ENCODE peak calls at places on chromosomes 6 and 20, in five cellular contexts. D is SK-N-SH, N is K562, F is HepG2, M is GM12878. E is an unnamed sample.

GRCh38 chr6:157597461-157598312 is 216.7 kb downstream of the ZDHHC14 start:
- DNase-seq in M (no peak), F (peak; percentile 56), D (peak; percentile 75), N (no peak), E (no peak)

GRCh38 chr6:144378437-144378836 is 93.3 kb downstream of the UTRN start:
- DNase-seq in N (no peak), M (no peak), D (no peak), F (no peak), E (no peak)

GRCh38 chr20:34974246-34974645 is 18.6 kb downstream of the MYH7B start:
- DNase-seq in N (no peak), F (no peak), D (no peak), M (no peak), E (no peak)

GRCh38 chr6:107866606-107867301 is 42.6 kb upstream of the SCML4 start:
- DNase-seq in N (no peak), M (no peak), D (peak; percentile 51), F (peak; percentile 56), E (peak; percentile 41)

GRCh38 chr6:14709066-14709670 is 536.7 kb upstream of the JARID2 start:
- DNase-seq in D (no peak), M (no peak), F (no peak), N (no peak), E (no peak)

GRCh38 chr20:10540636-10541493 is 105.8 kb downstream of the SLX4IP start:
- DNase-seq in F (peak; percentile 99), N (no peak), M (no peak), D (no peak), E (no peak)

GRCh38 chr6:13615802-13616140 is 636 bp downstream of the NOL7 start:
- DNase-seq in F (no peak), D (peak; percentile 54), N (peak; percentile 45), M (no peak), E (peak; percentile 40)

GRCh38 chr20:4722993-4723392 is 1.3 kb downstream of the PRND start:
- DNase-seq in F (no peak), M (no peak), N (no peak), D (no peak), E (no peak)

GRCh38 chr6:1771324-1771723 is 161.6 kb downstream of the FOXC1 start:
- DNase-seq in M (no peak), D (no peak), N (no peak), F (no peak), E (no peak)

GRCh38 chr6:135568366-135568765 is 70.8 kb upstream of the AHI1 start:
- DNase-seq in N (no peak), F (no peak), D (peak; percentile 45), M (peak; percentile 7), E (no peak)

GRCh38 chr20:4835244-4836177 is 113.8 kb downstream of the PRND start:
- DNase-seq in N (no peak), D (no peak), F (no peak), M (no peak), E (no peak)

GRCh38 chr6:16669227-16669626 is 92.0 kb downstream of the ATXN1 start:
- DNase-seq in D (no peak), M (no peak), F (peak; percentile 33), N (no peak), E (no peak)

GRCh38 chr6:139303176-139303575 is 11.4 kb upstream of the TXLNB start:
- DNase-seq in M (no peak), D (no peak), N (no peak), F (no peak), E (no peak)

GRCh38 chr6:167341038-167341613 is 16.2 kb downstream of the TTLL2 start:
- DNase-seq in M (no peak), D (no peak), F (no peak), N (no peak), E (no peak)

GRCh38 chr20:38874460-38875169 is 51.6 kb upstream of the FAM83D start:
- DNase-seq in D (no peak), M (no peak), F (no peak), N (no peak), E (no peak)

GRCh38 chr20:45592574-45593189 is 13.6 kb upstream of the WFDC8 start:
- DNase-seq in N (peak; percentile 27), M (no peak), D (peak; percentile 33), F (peak; percentile 88), E (peak; percentile 39)

GRCh38 chr6:161128680-161129196 is 137.2 kb downstream of the MAP3K4 start:
- DNase-seq in M (no peak), N (no peak), D (no peak), F (no peak), E (no peak)

GRCh38 chr6:108684809-108685329 is 124.2 kb downstream of the FOXO3 start:
- DNase-seq in N (no peak), F (no peak), D (peak; percentile 73), M (no peak), E (peak; percentile 52)

GRCh38 chr20:43681991-43682410 is 15.1 kb downstream of the MYBL2 start:
- DNase-seq in N (no peak), M (peak; percentile 89), D (no peak), F (no peak), E (no peak)

GRCh38 chr6:40472354-40472753 is 114.8 kb downstream of the LRFN2 start:
- DNase-seq in D (no peak), M (no peak), N (no peak), F (no peak), E (no peak)

GRCh38 chr20:57414867-57415592 is 23.8 kb downstream of the RBM38 start:
- DNase-seq in N (peak; percentile 78), D (no peak), F (no peak), M (no peak), E (no peak)

GRCh38 chr6:15375638-15376290 is 129.9 kb downstream of the JARID2 start:
- DNase-seq in M (no peak), D (no peak), N (no peak), F (no peak), E (no peak)

GRCh38 chr6:166342293-166343156 is at the start of gene SFT2D1:
- DNase-seq in D (peak; percentile 98), N (peak; percentile 95), M (peak; percentile 66), F (peak; percentile 77), E (peak; percentile 95)

GRCh38 chr6:92791403-92791802 is 628.0 kb downstream of the EPHA7 start:
- DNase-seq in F (no peak), D (no peak), M (no peak), N (no peak), E (no peak)

GRCh38 chr6:109486068-109486467 is 3.0 kb upstream of the ZBTB24 start:
- DNase-seq in M (no peak), D (no peak), F (peak; percentile 54), N (no peak), E (no peak)

GRCh38 chr20:50992733-50993457 is 30.0 kb downstream of the KCNG1 start:
- DNase-seq in M (peak; percentile 17), D (peak; percentile 83), F (peak; percentile 89), N (peak; percentile 92), E (peak; percentile 86)

GRCh38 chr20:18750735-18751134 is 62.8 kb upstream of the SCP2D1 start:
- DNase-seq in F (peak; percentile 42), N (no peak), M (peak; percentile 13), D (no peak), E (no peak)

GRCh38 chr20:18749528-18749927 is 64.1 kb upstream of the SCP2D1 start:
- DNase-seq in M (no peak), F (no peak), D (no peak), N (no peak), E (no peak)

GRCh38 chr20:18754030-18754659 is 59.4 kb upstream of the SCP2D1 start:
- DNase-seq in N (no peak), D (no peak), M (peak; percentile 73), F (no peak), E (no peak)
- TF ChIP-seq FOXM1 in N (no peak), D (no peak), M (no peak), F (no peak), E (no peak)

DNA sequence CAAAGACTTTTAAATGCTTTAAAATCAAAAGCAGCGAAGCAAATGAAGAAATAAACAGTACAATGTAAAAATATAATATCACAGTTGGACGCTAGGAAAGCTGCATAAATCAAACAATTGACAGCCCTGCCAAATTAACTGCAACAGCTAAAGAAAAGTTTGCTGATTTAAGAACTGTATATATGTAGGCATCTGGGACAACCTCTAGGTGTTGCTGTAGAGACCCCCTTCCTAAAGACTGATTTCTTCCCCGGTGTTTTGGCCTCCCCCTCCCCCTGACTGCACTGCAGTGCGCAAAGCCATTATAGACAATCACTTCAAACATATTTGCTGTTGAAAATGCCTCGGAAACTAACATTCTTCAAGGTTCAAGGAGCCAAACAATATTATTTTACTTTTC is 1.1 kb downstream of the ELOVL4 start:
- DNase-seq in D (peak; percentile 61), N (no peak), M (no peak), F (peak; percentile 25), E (peak; percentile 64)
- TF ChIP-seq FOXM1 in D (no peak), N (no peak), M (no peak), F (no peak), E (no peak)

GRCh38 chr20:2132461-2132901 is 30.9 kb downstream of the STK35 start:
- DNase-seq in M (no peak), D (no peak), N (no peak), F (no peak), E (no peak)

GRCh38 chr20:2128542-2128941 is 26.9 kb downstream of the STK35 start:
- DNase-seq in M (no peak), D (no peak), N (no peak), F (no peak), E (no peak)

GRCh38 chr20:2131366-2131765 is 29.7 kb downstream of the STK35 start:
- DNase-seq in N (no peak), D (no peak), M (no peak), F (no peak), E (no peak)

GRCh38 chr20:2130668-2131067 is 29.0 kb downstream of the STK35 start:
- DNase-seq in F (no peak), M (no peak), D (no peak), N (no peak), E (no peak)

DNA sequence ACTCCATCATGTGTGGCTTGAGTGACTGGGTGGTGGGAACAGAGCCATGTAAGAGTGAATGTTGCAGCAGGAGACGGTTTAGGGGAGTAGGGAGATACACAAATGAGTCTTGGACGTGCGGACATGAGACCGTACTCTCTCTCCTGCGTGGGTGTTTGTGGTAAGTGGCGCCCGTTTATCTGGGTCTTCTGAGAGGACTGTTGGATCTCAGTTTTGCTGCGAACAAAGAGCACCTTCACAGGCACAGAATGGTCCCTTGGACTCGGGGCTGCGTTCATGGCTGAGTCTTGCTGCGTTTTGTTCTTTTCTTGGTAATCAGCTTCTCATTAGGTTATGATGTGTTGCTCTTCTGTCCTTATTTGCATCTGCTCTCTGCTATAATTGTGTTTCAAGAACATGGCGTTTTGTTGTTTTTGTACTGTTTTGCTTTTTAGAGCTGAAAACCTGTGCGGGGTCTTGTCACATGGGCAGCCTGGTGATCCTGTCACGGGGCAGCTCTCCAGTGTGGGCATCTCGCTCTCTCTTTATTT is 28.5 kb downstream of the STK35 start:
- DNase-seq in M (no peak), D (no peak), N (no peak), F (no peak), E (no peak)
- TF ChIP-seq FOXM1 in M (no peak), D (no peak), N (no peak), F (no peak), E (no peak)

GRCh38 chr6:680204-680603 is 12.7 kb downstream of the EXOC2 start:
- DNase-seq in D (no peak), M (no peak), F (no peak), N (no peak), E (no peak)

GRCh38 chr6:684831-685636 is 7.9 kb downstream of the EXOC2 start:
- DNase-seq in D (no peak), F (no peak), N (no peak), M (peak; percentile 53), E (no peak)

GRCh38 chr6:680666-681374 is 12.1 kb downstream of the EXOC2 start:
- DNase-seq in D (no peak), M (no peak), F (no peak), N (no peak), E (no peak)

GRCh38 chr6:686528-686927 is 6.4 kb downstream of the EXOC2 start:
- DNase-seq in D (no peak), N (peak; percentile 28), F (peak; percentile 42), M (no peak), E (peak; percentile 62)

GRCh38 chr6:683742-684440 is 9.0 kb downstream of the EXOC2 start:
- DNase-seq in M (no peak), F (no peak), N (peak; percentile 74), D (peak; percentile 63), E (peak; percentile 83)
- TF ChIP-seq FOXM1 in M (no peak), F (no peak), N (no peak), D (no peak), E (no peak)